ENCODE peak calls at places on chromosomes 11 and 22, in eight cellular contexts. V is CD8-positive, alpha-beta memory T cell; C is GM23248; A is stomach; T is fibroblast of lung; H is adrenal gland; U is pancreas; G is spleen. E is an unnamed sample. For H3K9me3 and H3K4me1, the result is how much of the 10 kb centered on the place peaks cover.

GRCh38 chr11:82233211-82233610 is 500.5 kb downstream of the FAM181B start:
- DNase-seq in G (no peak), A (no peak), U (no peak), V (no peak), H (no peak), C (peak), T (no peak), E (no peak)

GRCh38 chr22:23088199-23088604 is 17.9 kb downstream of the GNAZ start:
- DNase-seq in U (no peak), T (no peak), H (peak), V (peak), A (peak), C (no peak), G (no peak), E (no peak)

GRCh38 chr11:130999086-130999485 is 82.8 kb upstream of the SNX19 start:
- DNase-seq in T (peak), U (no peak), H (no peak), A (no peak), C (peak), V (no peak), G (no peak), E (no peak)

GRCh38 chr11:17812286-17813187 is 78.0 kb downstream of the KCNC1 start:
- DNase-seq in A (no peak), U (no peak), H (no peak), T (no peak), C (no peak), V (no peak), G (no peak), E (no peak)

GRCh38 chr11:57823859-57824258 is 62.3 kb downstream of the CTNND1 start:
- DNase-seq in G (no peak), T (no peak), U (no peak), V (no peak), A (no peak), H (no peak), C (no peak), E (no peak)

GRCh38 chr22:49010086-49010863 is 817.4 kb downstream of the BRD1 start:
- DNase-seq in G (peak), A (peak), V (no peak), T (no peak), U (no peak), C (no peak), H (no peak), E (no peak)

GRCh38 chr11:68038718-68039525 is at the start of gene TCIRG1:
- DNase-seq in T (peak), A (peak), G (peak), U (peak), H (peak), C (peak), V (peak), E (peak)

GRCh38 chr11:34183840-34184358 is 78.5 kb downstream of the NAT10 start:
- DNase-seq in U (no peak), A (no peak), G (no peak), C (no peak), T (no peak), V (no peak), H (no peak), E (no peak)

GRCh38 chr11:73597340-73597955 is 464 bp downstream of the FAM168A start:
- DNase-seq in A (no peak), T (no peak), G (no peak), V (no peak), U (no peak), C (peak), H (no peak), E (no peak)

GRCh38 chr11:68328374-68329091 is 16.1 kb downstream of the LRP5 start:
- DNase-seq in G (no peak), U (no peak), H (peak), T (peak), A (peak), C (no peak), V (no peak), E (peak)

GRCh38 chr22:20566420-20567260 is 59.2 kb downstream of the MED15 start:
- DNase-seq in U (no peak), A (peak), G (peak), V (peak), H (peak), C (peak), T (peak), E (peak)

GRCh38 chr22:20174785-20175596 is 24.1 kb upstream of the CCDC188 start:
- DNase-seq in U (no peak), V (no peak), G (no peak), T (peak), H (no peak), A (no peak), C (peak), E (no peak)

GRCh38 chr11:134330611-134331564 is 900 bp upstream of the GLB1L2 start:
- DNase-seq in V (no peak), A (no peak), U (no peak), G (no peak), C (no peak), H (no peak), T (no peak), E (no peak)

GRCh38 chr11:62149986-62150886 is 26.4 kb downstream of the INCENP start:
- DNase-seq in G (peak), H (no peak), C (no peak), V (no peak), A (peak), T (no peak), U (peak), E (no peak)

GRCh38 chr11:73158356-73159051 is 16.4 kb upstream of the FCHSD2 start:
- DNase-seq in C (no peak), A (no peak), V (no peak), T (peak), H (no peak), U (no peak), G (peak), E (no peak)

GRCh38 chr11:86185346-86185745 is 59.2 kb upstream of the EED start:
- DNase-seq in C (no peak), U (no peak), G (no peak), T (no peak), H (no peak), V (no peak), A (no peak), E (no peak)

GRCh38 chr11:76802151-76802550 is 19.0 kb downstream of the TSKU start:
- DNase-seq in H (no peak), U (no peak), V (no peak), A (no peak), T (no peak), C (no peak), G (peak), E (no peak)

GRCh38 chr11:62370743-62371440 is 33.6 kb downstream of the ASRGL1 start:
- DNase-seq in U (peak), C (no peak), H (no peak), A (peak), G (peak), V (peak), T (no peak), E (peak)

GRCh38 chr22:37564111-37564711 is 3.9 kb downstream of the CDC42EP1 start:
- DNase-seq in A (no peak), H (peak), T (peak), V (no peak), C (peak), U (no peak), G (no peak), E (no peak)

GRCh38 chr22:24271406-24271760 is 752 bp downstream of the SPECC1L start:
- DNase-seq in U (no peak), A (no peak), H (peak), V (no peak), C (peak), T (peak), G (no peak), E (no peak)

GRCh38 chr22:25702046-25702445 is 39.9 kb upstream of the MYO18B start:
- DNase-seq in C (peak), T (peak), H (no peak), G (no peak), V (no peak), A (no peak), U (no peak), E (no peak)

GRCh38 chr11:10623797-10624761 is 55.6 kb upstream of the LYVE1 start:
- DNase-seq in V (no peak), T (no peak), U (no peak), A (no peak), G (peak), C (peak), H (peak), E (no peak)

GRCh38 chr22:38027487-38027886 is 29.7 kb upstream of the PICK1 start:
- DNase-seq in U (no peak), G (no peak), A (no peak), T (no peak), C (no peak), V (no peak), H (no peak), E (no peak)

GRCh38 chr11:17585911-17586695 is 39.0 kb downstream of the OTOG start:
- DNase-seq in U (no peak), H (no peak), A (no peak), G (no peak), T (no peak), C (no peak), V (no peak), E (no peak)

GRCh38 chr22:39349967-39350802 is at the start of gene SYNGR1:
- DNase-seq in G (peak), T (no peak), C (peak), A (peak), V (no peak), H (peak), U (peak), E (no peak)

GRCh38 chr22:32854351-32854804 is 52.9 kb downstream of the TIMP3 start:
- DNase-seq in H (no peak), G (no peak), V (no peak), C (peak), A (no peak), T (peak), U (no peak), E (no peak)

GRCh38 chr11:104907521-104908185 is 9.4 kb upstream of the CASP12 start:
- DNase-seq in V (peak), C (peak), U (no peak), H (no peak), T (peak), A (no peak), G (no peak), E (peak)

GRCh38 chr11:78539566-78539965 is 35.1 kb downstream of the NARS2 start:
- DNase-seq in U (no peak), H (no peak), T (no peak), G (no peak), C (no peak), A (no peak), V (no peak), E (no peak)

GRCh38 chr11:75792127-75792731 is 22.8 kb upstream of the UVRAG start:
- DNase-seq in T (no peak), A (no peak), U (no peak), C (no peak), G (peak), H (no peak), V (no peak), E (no peak)

GRCh38 chr11:101133190-101133589 is 3.6 kb upstream of the PGR start:
- DNase-seq in A (no peak), H (no peak), G (no peak), T (no peak), U (no peak), V (no peak), C (peak), E (no peak)

GRCh38 chr11:101138245-101138930 is 8.8 kb upstream of the PGR start:
- DNase-seq in A (no peak), H (no peak), C (no peak), G (no peak), V (no peak), T (no peak), U (no peak), E (no peak)
- H3K9me3 ChIP-seq in A (under half), H (under half), C (under half), G (under half), V (under half), T (under half), U (under half), E (under half)

DNA sequence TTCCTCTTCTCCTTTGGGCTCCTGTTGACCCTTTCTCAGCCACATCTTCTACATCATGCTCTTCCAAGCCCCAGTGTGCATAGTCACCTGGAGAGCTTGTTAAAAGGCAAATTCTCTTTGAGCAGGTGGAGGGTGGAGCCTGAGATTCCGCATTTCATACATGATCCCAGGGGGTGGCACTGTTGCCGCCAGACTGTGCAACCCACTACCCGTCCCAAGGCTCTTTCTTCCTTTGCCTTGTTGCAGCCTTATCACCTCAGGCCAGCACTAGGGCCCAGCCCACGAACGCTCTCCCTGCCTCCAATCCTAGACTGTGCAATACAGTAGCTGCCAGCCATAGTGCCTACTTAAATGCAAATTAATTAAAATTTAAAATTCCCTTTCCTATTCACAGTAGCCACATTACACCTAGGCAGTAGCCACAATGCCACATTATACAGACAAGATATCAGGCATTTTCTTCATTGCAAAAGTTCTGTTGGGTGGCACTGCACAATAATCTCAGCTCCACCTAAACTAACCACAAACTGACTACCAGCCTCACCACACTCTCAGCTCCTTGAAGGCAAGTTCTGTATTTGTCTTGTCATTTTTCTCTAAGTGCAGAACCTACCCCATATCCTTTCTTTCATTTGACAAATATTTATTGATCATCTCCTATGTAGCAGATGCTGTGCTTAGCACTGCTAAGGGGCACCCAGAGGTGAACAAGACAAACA is 4.6 kb upstream of the KCNJ5 start:
- DNase-seq in A (peak), H (peak), T (no peak), G (no peak), U (no peak), V (no peak), C (no peak), E (no peak)
- H3K4me1 ChIP-seq in A (under half), H (under half), T (under half), G (under half), U (under half), V (under half), C (under half), E (under half)

GRCh38 chr11:50044647-50045046 is 12.0 kb downstream of the OR4C45 start:
- DNase-seq in C (no peak), A (no peak), H (no peak), U (no peak), G (no peak), V (no peak), T (no peak), E (no peak)
- H3K9me3 ChIP-seq in C (under half), A (under half), H (under half), U (under half), G (under half), V (under half), T (under half), E (under half)

DNA sequence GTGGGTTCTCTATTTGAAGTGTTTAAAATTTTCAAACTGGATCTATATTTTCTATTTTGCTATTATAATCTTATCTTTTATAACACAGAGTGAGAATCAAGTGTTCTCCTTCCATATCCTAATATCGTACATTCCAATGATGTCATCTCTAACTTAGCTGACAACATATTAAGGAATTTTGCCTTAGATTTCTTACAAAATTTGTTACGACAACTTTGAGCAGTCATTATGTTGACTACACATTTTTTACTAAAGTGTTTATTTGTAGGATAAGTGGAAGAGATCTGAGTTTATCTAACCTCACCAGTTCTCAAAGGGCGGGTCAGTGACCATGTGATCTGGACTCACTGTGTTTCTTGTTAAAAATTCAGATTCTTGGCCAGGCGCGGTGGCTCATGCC is 12.7 kb downstream of the BTG4 start:
- DNase-seq in T (no peak), C (peak), G (no peak), A (no peak), V (no peak), U (no peak), H (no peak), E (no peak)
- H3K4me1 ChIP-seq in T (under half), C (under half), G (under half), A (under half), V (under half), U (under half), H (under half), E (under half)

DNA sequence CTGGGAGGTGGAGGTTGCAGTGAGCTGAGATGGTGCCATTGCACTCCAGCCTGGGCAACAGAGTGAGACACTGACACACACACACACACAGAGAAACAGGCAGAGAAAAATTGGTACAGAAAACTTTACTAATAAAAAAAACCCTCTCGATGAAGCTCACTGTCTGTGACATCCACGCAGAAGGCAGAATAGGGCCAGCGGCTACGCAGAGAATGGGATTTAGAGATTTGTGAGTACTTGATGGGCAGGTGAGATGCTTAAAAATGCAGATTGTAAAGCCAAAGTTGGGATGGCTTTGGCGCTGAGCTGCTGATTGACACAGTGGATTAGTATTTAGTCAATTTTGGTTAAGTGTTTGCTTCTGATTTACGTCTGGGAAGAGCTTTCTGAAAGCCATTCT is 561.1 kb downstream of the TBC1D22A start:
- DNase-seq in U (no peak), T (no peak), V (no peak), G (no peak), A (no peak), H (no peak), C (no peak), E (no peak)
- H3K9me3 ChIP-seq in U (under half), T (under half), V (under half), G (under half), A (under half), H (under half), C (under half), E (under half)

GRCh38 chr11:69644071-69644961 is 3.4 kb downstream of the CCND1 start:
- DNase-seq in A (peak), G (peak), H (peak), T (peak), C (peak), U (peak), V (no peak), E (no peak)

GRCh38 chr11:69642913-69643632 is 2.1 kb downstream of the CCND1 start:
- DNase-seq in H (peak), C (peak), U (peak), T (peak), V (peak), A (peak), G (peak), E (peak)

GRCh38 chr11:69644962-69645675 is 4.2 kb downstream of the CCND1 start:
- DNase-seq in V (no peak), A (no peak), T (no peak), U (peak), H (no peak), C (peak), G (peak), E (no peak)

GRCh38 chr11:69642549-69642912 is 1.6 kb downstream of the CCND1 start:
- DNase-seq in C (peak), A (peak), G (peak), U (peak), T (no peak), H (peak), V (peak), E (peak)

DNA sequence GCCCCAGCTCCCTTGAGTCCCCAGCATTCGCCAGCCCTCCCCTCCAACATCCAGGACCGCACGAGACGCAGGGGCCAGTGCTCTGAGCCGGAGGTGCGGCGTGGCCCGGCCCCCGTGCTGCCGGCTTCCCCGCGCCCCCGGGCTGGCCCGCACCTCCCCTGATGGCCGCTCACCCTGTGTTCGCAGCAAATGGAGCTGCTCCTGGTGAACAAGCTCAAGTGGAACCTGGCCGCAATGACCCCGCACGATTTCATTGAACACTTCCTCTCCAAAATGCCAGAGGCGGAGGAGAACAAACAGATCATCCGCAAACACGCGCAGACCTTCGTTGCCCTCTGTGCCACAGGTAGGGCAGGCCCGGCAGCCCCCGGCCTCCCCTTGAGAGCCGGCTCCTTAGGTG is 2.7 kb downstream of the CCND1 start:
- DNase-seq in C (peak), V (no peak), H (no peak), A (no peak), G (no peak), U (no peak), T (no peak), E (no peak)
- H3K4me1 ChIP-seq in C (under half), V (under half), H (under half), A (half or more), G (under half), U (under half), T (under half), E (under half)